ENCODE peak calls at places on chromosome 17, in four cellular contexts. D, W, Y and I are unnamed samples.

GRCh38 chr17:38554430-38555350 is 51.1 kb downstream of the SRCIN1 start:
- DNase-seq in D (no peak), W (no peak), Y (no peak), I (no peak)

GRCh38 chr17:39400547-39401411 is 647 bp downstream of the FBXL20 start:
- DNase-seq in Y (no peak), W (no peak), D (no peak), I (no peak)

GRCh38 chr17:76353004-76353598 is 615 bp downstream of the PRPSAP1 start:
- DNase-seq in W (peak), Y (no peak), D (peak), I (no peak)

GRCh38 chr17:48181653-48182052 is 74.1 kb downstream of the SNX11 start:
- DNase-seq in Y (no peak), W (no peak), D (no peak), I (no peak)

GRCh38 chr17:55793272-55793671 is 42.4 kb downstream of the PCTP start:
- DNase-seq in D (no peak), Y (no peak), W (no peak), I (no peak)

GRCh38 chr17:8674344-8675305 is 44.1 kb upstream of the MYH10 start:
- DNase-seq in D (no peak), W (no peak), Y (no peak), I (no peak)

GRCh38 chr17:29147682-29148081 is 32.5 kb downstream of the MYO18A start:
- DNase-seq in D (no peak), W (no peak), Y (no peak), I (no peak)

GRCh38 chr17:41625602-41626001 is 1.2 kb upstream of the KRT17 start:
- DNase-seq in W (no peak), D (no peak), Y (no peak), I (no peak)

GRCh38 chr17:9218068-9218635 is 196.8 kb downstream of the NTN1 start:
- DNase-seq in W (no peak), Y (no peak), D (no peak), I (no peak)

GRCh38 chr17:8728251-8728925 is 16.2 kb downstream of the CCDC42 start:
- DNase-seq in Y (no peak), D (no peak), W (no peak), I (no peak)

GRCh38 chr17:15220785-15221184 is 44.3 kb downstream of the PMP22 start:
- DNase-seq in D (no peak), W (no peak), Y (no peak), I (no peak)

GRCh38 chr17:41917192-41917591 is 1.6 kb downstream of the ACLY start:
- DNase-seq in W (no peak), D (no peak), Y (no peak), I (no peak)

GRCh38 chr17:55284001-55284884 is 19.5 kb downstream of the HLF start:
- DNase-seq in Y (no peak), D (no peak), W (no peak), I (no peak)

GRCh38 chr17:42502926-42503325 is 33.1 kb upstream of the NAGLU start:
- DNase-seq in D (no peak), Y (no peak), W (no peak), I (no peak)

GRCh38 chr17:38601539-38602351 is 4.0 kb downstream of the SRCIN1 start:
- DNase-seq in D (peak), W (no peak), Y (no peak), I (no peak)

GRCh38 chr17:43846221-43846712 is 709 bp upstream of the CD300LG start:
- DNase-seq in Y (no peak), W (peak), D (peak), I (peak)

DNA sequence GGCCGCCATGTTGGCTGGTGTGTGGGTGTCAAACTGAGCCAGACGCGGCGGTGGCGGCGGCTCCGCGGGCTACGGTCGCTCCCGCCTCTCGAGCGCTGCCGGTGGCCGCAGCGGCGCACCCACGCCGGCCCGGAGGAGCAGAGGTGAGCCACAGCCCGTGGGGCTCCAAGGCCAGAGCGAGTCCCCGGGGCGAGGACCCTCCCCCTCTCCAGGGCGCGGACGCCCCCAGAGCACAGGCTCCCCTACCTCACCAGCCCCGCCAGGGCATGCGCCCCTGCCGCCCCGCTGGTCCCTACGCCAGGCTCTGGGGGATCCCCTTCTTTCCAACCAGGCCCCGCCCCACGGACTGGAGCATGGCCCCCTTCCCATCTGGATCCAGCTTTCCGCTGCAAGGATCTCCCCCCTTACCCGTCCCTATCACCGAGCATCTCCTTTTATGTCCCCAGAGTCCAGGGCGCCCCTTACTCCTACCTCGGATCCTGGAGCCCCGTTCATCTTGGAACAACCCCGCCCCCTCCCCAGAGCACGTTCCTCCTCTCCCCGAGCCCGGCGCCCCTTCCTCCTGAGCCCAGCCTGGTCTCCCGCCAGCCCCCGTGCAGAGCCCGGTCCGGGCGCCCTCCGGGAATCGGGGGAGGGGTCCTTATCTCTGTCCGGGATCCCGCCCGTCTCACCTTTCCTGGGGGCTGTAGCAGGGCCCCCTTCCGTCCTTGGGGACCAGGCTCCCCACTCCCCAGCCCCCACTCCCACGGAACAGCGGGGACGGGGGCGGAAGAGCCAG is 412 bp downstream of the EPN2 start:
- DNase-seq in D (peak), W (peak), Y (no peak), I (no peak)
- TF ChIP-seq POLR2AphosphoS5 in D (no peak), W (no peak), Y (no peak), I (no peak)

DNA sequence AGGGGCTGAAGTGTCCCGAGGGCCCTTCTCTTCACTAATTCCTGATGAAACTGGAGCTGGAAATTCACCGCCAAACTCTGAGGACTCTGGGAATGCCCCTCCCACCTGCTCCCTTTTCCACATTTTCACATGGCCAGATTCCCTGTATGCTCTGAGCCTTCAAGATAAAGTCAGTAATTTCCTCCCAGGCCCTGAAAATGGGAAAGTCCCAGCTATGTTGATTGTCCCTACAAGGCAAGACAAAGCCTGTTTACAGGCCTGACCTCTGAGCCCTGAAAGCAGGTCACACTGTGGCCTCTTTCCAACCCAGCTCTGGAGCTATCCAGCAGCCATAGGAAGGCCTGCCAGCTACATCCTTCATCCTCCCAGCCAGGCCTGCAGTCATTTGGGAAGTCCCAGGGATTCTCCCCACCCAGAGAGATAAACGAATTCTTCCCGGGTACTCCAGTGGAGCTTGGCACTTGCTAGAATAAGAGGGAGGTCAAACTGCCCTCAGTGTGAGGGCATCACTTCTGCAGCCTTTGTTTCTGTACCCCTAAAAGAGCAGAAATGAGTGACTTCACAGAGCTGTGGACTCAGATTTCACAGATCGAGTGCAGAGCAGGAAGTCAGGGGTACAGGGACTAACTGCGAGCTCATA is 19.6 kb upstream of the CCL2 start:
- DNase-seq in Y (no peak), W (no peak), D (no peak), I (peak)
- TF ChIP-seq SPI1 in Y (no peak), W (no peak), D (no peak), I (no peak)

DNA sequence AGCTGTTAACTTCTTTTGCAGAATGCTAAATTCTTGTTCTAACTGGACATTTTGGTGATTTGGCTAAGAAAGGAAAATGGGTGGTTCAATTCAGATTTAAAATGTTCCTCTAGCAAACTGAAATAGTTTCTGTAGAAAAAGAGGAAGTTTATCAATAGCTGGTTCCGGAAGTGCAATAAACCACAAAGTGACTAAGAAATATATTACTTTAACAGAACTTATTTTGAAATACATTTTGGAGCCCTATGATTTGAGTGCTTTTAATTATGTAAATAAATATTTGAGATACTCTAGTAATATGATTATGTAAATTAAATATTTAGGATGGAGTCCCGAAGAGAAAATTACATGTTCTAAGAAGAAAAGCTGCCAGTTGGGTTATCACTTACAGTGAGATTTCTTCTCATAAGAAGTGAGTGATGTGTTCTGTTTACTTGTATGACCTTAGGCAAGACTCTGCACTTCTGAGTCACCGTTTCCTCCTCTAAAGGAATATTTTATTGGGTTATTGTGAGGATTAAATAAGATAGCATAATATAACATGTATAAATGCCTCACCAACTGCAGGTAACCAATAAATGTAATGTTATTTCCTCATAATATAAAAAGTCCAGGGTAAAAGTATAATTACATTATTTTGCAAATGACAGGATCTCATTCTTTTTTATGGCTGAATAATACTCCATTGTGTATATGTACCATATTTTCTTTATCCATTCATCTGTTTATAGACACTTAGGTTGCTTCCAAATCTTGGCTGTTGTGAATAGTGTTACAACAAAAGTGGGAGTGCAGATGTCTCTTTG is at the start of gene EVI2B:
- DNase-seq in W (no peak), D (no peak), Y (peak), I (peak)
- TF ChIP-seq POLR2AphosphoS5 in W (no peak), D (no peak), Y (no peak), I (no peak)

GRCh38 chr17:74358696-74359095 is 3.0 kb downstream of the BTBD17 start:
- DNase-seq in D (no peak), Y (no peak), W (no peak), I (no peak)
- TF ChIP-seq SPI1 in D (no peak), Y (no peak), W (no peak), I (no peak)

DNA sequence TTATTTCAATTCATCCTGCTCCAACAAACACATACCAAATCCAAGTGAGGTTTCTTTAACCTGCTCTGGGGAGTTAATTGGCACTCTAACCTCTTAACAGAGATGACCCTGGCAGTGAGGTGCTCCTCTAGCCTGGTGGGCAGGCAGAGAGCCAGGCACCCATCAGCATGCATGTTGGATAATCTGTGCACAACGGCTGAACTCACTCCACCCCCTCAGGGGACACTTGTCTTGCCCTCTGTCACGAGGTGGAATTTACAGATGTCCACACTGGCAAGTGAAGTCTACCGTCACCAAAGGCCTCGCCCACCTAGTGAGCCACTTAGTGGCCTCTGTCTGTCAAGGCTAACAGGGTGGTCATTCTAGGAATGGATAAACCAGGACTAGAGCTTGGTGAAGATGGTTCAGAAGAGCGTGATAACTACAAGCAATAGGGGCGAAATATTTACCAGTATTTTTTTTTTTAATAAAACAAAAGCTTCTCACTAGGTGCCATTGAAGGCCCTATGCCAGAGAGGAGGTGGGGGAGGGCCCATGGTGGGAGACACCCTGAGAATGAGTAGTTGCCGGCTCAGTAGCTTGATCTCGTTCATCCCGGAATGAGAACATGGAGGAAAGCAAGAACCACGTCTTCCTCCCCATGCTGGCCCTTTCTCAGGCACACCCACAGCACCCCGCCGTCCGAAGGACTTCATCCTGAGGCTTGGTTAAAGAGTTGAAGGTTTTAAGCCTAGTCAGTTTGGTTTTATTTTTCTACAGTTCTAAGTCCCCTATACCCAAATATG is 25.2 kb downstream of the PLD6 start:
- DNase-seq in D (no peak), Y (no peak), W (no peak), I (no peak)
- TF ChIP-seq POLR2AphosphoS5 in D (no peak), Y (no peak), W (no peak), I (no peak)

GRCh38 chr17:73318861-73319260 is 7.1 kb upstream of the CDC42EP4 start:
- DNase-seq in Y (no peak), W (no peak), D (no peak), I (no peak)
- TF ChIP-seq SPI1 in Y (no peak), W (no peak), D (no peak), I (no peak)

GRCh38 chr17:45162022-45162687 is 480 bp downstream of the HEXIM2 start:
- DNase-seq in Y (no peak), D (no peak), W (no peak), I (no peak)

GRCh38 chr17:45161288-45162021 is at the start of gene HEXIM2:
- DNase-seq in W (peak), Y (peak), D (peak), I (peak)

GRCh38 chr17:45164734-45165269 is 3.1 kb downstream of the HEXIM2 start:
- DNase-seq in Y (no peak), D (no peak), W (no peak), I (no peak)

GRCh38 chr17:45156242-45156641 is 5.4 kb upstream of the HEXIM2 start:
- DNase-seq in W (no peak), D (no peak), Y (no peak), I (no peak)

GRCh38 chr17:45160505-45161287 is 979 bp upstream of the HEXIM2 start:
- DNase-seq in D (peak), W (no peak), Y (no peak), I (peak)
- TF ChIP-seq POLR2AphosphoS5 in D (peak), W (no peak), Y (peak), I (peak)

GRCh38 chr17:60327122-60327869 is 64.6 kb downstream of the USP32 start:
- DNase-seq in Y (no peak), W (no peak), D (no peak), I (no peak)
- TF ChIP-seq SPI1 in Y (no peak), W (no peak), D (no peak), I (no peak)

GRCh38 chr17:81083125-81083765 is 48.3 kb downstream of the BAIAP2 start:
- DNase-seq in Y (no peak), W (no peak), D (no peak), I (no peak)
- TF ChIP-seq POLR2AphosphoS5 in Y (no peak), W (no peak), D (no peak), I (no peak)

GRCh38 chr17:71331754-71332153 is 789.1 kb upstream of the SOX9 start:
- DNase-seq in D (no peak), W (no peak), Y (no peak), I (no peak)
- TF ChIP-seq SPI1 in D (no peak), W (no peak), Y (no peak), I (no peak)